ENCODE peak calls at places on chromosome 13, in six cellular contexts. P, R, K, D, A and B are unnamed samples.

GRCh38 chr13:26488236-26489028 is 69.1 kb upstream of the WASF3 start:
- DNase-seq in R (no peak), A (no peak), D (no peak), K (no peak), P (no peak), B (no peak)

GRCh38 chr13:111480503-111480902 is 160.1 kb downstream of the TEX29 start:
- DNase-seq in P (no peak), D (no peak), K (no peak), A (no peak), R (no peak), B (no peak)

GRCh38 chr13:39982745-39983144 is 327.3 kb downstream of the COG6 start:
- DNase-seq in D (no peak), R (peak), K (no peak), P (no peak), A (no peak), B (no peak)

GRCh38 chr13:102563267-102563666 is 33.5 kb upstream of the TPP2 start:
- DNase-seq in A (no peak), K (no peak), R (no peak), D (no peak), P (no peak), B (no peak)

GRCh38 chr13:49560270-49561063 is 24.9 kb downstream of the RCBTB1 start:
- DNase-seq in P (peak), R (no peak), K (peak), D (no peak), A (peak), B (peak)

GRCh38 chr13:49561064-49561410 is 24.3 kb downstream of the RCBTB1 start:
- DNase-seq in K (no peak), P (no peak), D (no peak), A (no peak), R (no peak), B (peak)

GRCh38 chr13:82627183-82627582 is 1255.1 kb downstream of the SLITRK1 start:
- DNase-seq in A (no peak), K (no peak), P (no peak), R (no peak), D (peak), B (no peak)

GRCh38 chr13:101919541-101920306 is 467.2 kb downstream of the ITGBL1 start:
- DNase-seq in D (peak), R (peak), A (no peak), K (no peak), P (no peak), B (peak)

GRCh38 chr13:112857914-112858490 is 111.0 kb upstream of the MCF2L start:
- DNase-seq in R (no peak), D (no peak), P (no peak), A (no peak), K (no peak), B (no peak)

GRCh38 chr13:44021422-44021821 is 141.7 kb downstream of the LACC1 start:
- DNase-seq in P (no peak), K (no peak), A (no peak), R (no peak), D (no peak), B (peak)

GRCh38 chr13:93226623-93227279 is at the start of gene GPC6:
- DNase-seq in R (no peak), K (peak), D (peak), P (no peak), A (no peak), B (peak)

GRCh38 chr13:110524484-110525254 is 36.9 kb downstream of the RAB20 start:
- DNase-seq in P (peak), R (peak), A (no peak), K (peak), D (no peak), B (no peak)

GRCh38 chr13:111458739-111459138 is 138.3 kb downstream of the TEX29 start:
- DNase-seq in D (no peak), K (no peak), P (no peak), A (no peak), R (no peak), B (no peak)

GRCh38 chr13:32323912-32324311 is 8.6 kb downstream of the BRCA2 start:
- DNase-seq in A (no peak), R (no peak), K (no peak), P (no peak), D (no peak), B (peak)

GRCh38 chr13:112887557-112887991 is 81.4 kb upstream of the MCF2L start:
- DNase-seq in P (no peak), D (no peak), R (peak), K (no peak), A (no peak), B (no peak)

GRCh38 chr13:90769387-90769786 is 578.1 kb upstream of the MIR17HG start:
- DNase-seq in P (no peak), K (no peak), A (no peak), R (no peak), D (no peak), B (no peak)

GRCh38 chr13:74324338-74324737 is 190.1 kb upstream of the KLF12 start:
- DNase-seq in D (no peak), P (no peak), A (no peak), R (no peak), K (no peak), B (no peak)

GRCh38 chr13:81048026-81048461 is 707.1 kb upstream of the SPRY2 start:
- DNase-seq in K (no peak), A (no peak), R (no peak), P (no peak), D (no peak), B (no peak)

GRCh38 chr13:99289265-99289664 is 17.9 kb downstream of the GPR183 start:
- DNase-seq in P (no peak), R (no peak), K (no peak), D (no peak), A (no peak), B (no peak)

GRCh38 chr13:110546933-110547332 is 14.6 kb downstream of the RAB20 start:
- DNase-seq in P (peak), D (peak), A (no peak), K (peak), R (peak), B (peak)